ENCODE peak calls at places on chromosomes 6 and 20, in five cellular contexts. H, K, A, L and G are unnamed samples.

GRCh38 chr6:108117427-108118358 is 43.2 kb upstream of the OSTM1 start:
- DNase-seq in H (no peak), K (no peak), A (no peak), L (no peak), G (no peak)

GRCh38 chr20:40446868-40447267 is 242.2 kb downstream of the MAFB start:
- DNase-seq in H (no peak), K (no peak), A (no peak), L (no peak), G (no peak)

GRCh38 chr20:63280929-63281545 is 8.4 kb downstream of the ARFGAP1 start:
- DNase-seq in H (no peak), K (no peak), A (no peak), L (no peak), G (no peak)

GRCh38 chr6:109237082-109237985 is 142.0 kb downstream of the CEP57L1 start:
- DNase-seq in H (no peak), K (no peak), A (no peak), L (no peak), G (no peak)

GRCh38 chr6:31775184-31775583 is 1.9 kb downstream of the VWA7 start:
- DNase-seq in H (no peak), K (no peak), A (no peak), L (no peak), G (no peak)

GRCh38 chr6:36997811-36998722 is 7.4 kb upstream of the FGD2 start:
- DNase-seq in H (no peak), K (peak), A (no peak), L (peak), G (no peak)

GRCh38 chr6:125210667-125211066 is 57.1 kb downstream of the TPD52L1 start:
- DNase-seq in H (no peak), K (no peak), A (no peak), L (no peak), G (no peak)

GRCh38 chr20:51802170-51802745 is at the start of gene SALL4:
- DNase-seq in H (no peak), K (no peak), A (peak), L (no peak), G (no peak)

GRCh38 chr6:12720310-12720709 is 3.7 kb downstream of the PHACTR1 start:
- DNase-seq in H (no peak), K (no peak), A (no peak), L (no peak), G (no peak)

GRCh38 chr6:19638931-19639330 is 198.2 kb upstream of the ID4 start:
- DNase-seq in H (no peak), K (no peak), A (no peak), L (no peak), G (no peak)

GRCh38 chr6:117938324-117938995 is 31.4 kb downstream of the SLC35F1 start:
- DNase-seq in H (no peak), K (no peak), A (no peak), L (no peak), G (no peak)

GRCh38 chr20:33685328-33686007 is 717 bp downstream of the E2F1 start:
- DNase-seq in H (peak), K (no peak), A (peak), L (no peak), G (no peak)

GRCh38 chr6:35173068-35174042 is 32.2 kb upstream of the TCP11 start:
- DNase-seq in H (no peak), K (no peak), A (no peak), L (no peak), G (no peak)

GRCh38 chr6:31145386-31145785 is 6.5 kb upstream of the PSORS1C2 start:
- DNase-seq in H (no peak), K (no peak), A (no peak), L (no peak), G (no peak)

GRCh38 chr20:40339661-40340449 is 349.2 kb downstream of the MAFB start:
- DNase-seq in H (no peak), K (no peak), A (no peak), L (peak), G (no peak)

GRCh38 chr20:1806456-1806855 is 88.8 kb upstream of the SIRPA start:
- DNase-seq in H (no peak), K (no peak), A (no peak), L (no peak), G (peak)

GRCh38 chr20:5039255-5039657 is 37.9 kb upstream of the SLC23A2 start:
- DNase-seq in H (no peak), K (no peak), A (no peak), L (no peak), G (no peak)

GRCh38 chr20:61558726-61559125 is 306.7 kb downstream of the CDH4 start:
- DNase-seq in H (no peak), K (no peak), A (no peak), L (no peak), G (no peak)

GRCh38 chr6:89145461-89145961 is 344 bp upstream of the PM20D2 start:
- DNase-seq in H (peak), K (no peak), A (peak), L (peak), G (no peak)